ENCODE peak calls at places on chromosomes 7 and 10, in nine cellular contexts. J is ovary, I is spleen, S is IMR-90, O is A549, F is sigmoid colon, T is body of pancreas, K is GM12878, M is gastrocnemius medialis. C is an unnamed sample.

GRCh38 chr7:99125505-99125865 is 18.4 kb downstream of the SMURF1 start:
- DNase-seq in J (no peak), I (no peak), S (no peak), O (no peak), F (no peak), T (no peak), K (no peak), M (no peak), C (no peak)

GRCh38 chr7:94701555-94701973 is 45.6 kb upstream of the SGCE start:
- DNase-seq in J (no peak), I (no peak), S (peak; percentile 52), O (peak; percentile 58), F (no peak), T (no peak), K (no peak), M (no peak), C (no peak)

GRCh38 chr10:89516149-89516832 is 19.1 kb downstream of the SLC16A12 start:
- DNase-seq in J (peak; percentile 75), I (no peak), S (peak; percentile 98), O (peak; percentile 27), F (peak; percentile 80), T (peak; percentile 88), K (no peak), M (no peak), C (no peak)

GRCh38 chr7:78924581-78924980 is 528.9 kb downstream of the MAGI2 start:
- DNase-seq in J (no peak), I (no peak), S (peak; percentile 43), O (peak; percentile 11), F (no peak), T (no peak), K (no peak), M (no peak), C (no peak)

GRCh38 chr7:37942934-37943610 is 22.6 kb downstream of the EPDR1 start:
- DNase-seq in J (peak; percentile 90), I (peak; percentile 76), S (no peak), O (peak; percentile 77), F (peak; percentile 73), T (peak; percentile 93), K (peak; percentile 33), M (peak; percentile 60), C (no peak)

GRCh38 chr7:66769833-66770512 is 29.4 kb downstream of the RABGEF1 start:
- DNase-seq in J (no peak), I (no peak), S (peak; percentile 74), O (no peak), F (no peak), T (no peak), K (no peak), M (no peak), C (no peak)

GRCh38 chr10:70579234-70580002 is 23.1 kb downstream of the PRF1 start:
- DNase-seq in J (no peak), I (no peak), S (no peak), O (no peak), F (peak; percentile 14), T (no peak), K (peak; percentile 48), M (no peak), C (no peak)

GRCh38 chr10:62813453-62813852 is 2.7 kb downstream of the EGR2 start:
- DNase-seq in J (no peak), I (peak; percentile 76), S (no peak), O (no peak), F (no peak), T (no peak), K (no peak), M (no peak), C (no peak)

GRCh38 chr7:28410628-28411578 is 1.4 kb upstream of the CREB5 start:
- DNase-seq in J (peak; percentile 67), I (no peak), S (peak; percentile 90), O (peak; percentile 7), F (peak; percentile 85), T (peak; percentile 18), K (no peak), M (peak; percentile 32), C (no peak)

GRCh38 chr7:157544980-157545680 is 208.3 kb downstream of the DNAJB6 start:
- DNase-seq in J (no peak), I (peak; percentile 48), S (no peak), O (no peak), F (peak; percentile 39), T (no peak), K (no peak), M (no peak), C (no peak)

GRCh38 chr7:24851791-24852190 is 94.5 kb upstream of the GSDME start:
- DNase-seq in J (no peak), I (no peak), S (peak; percentile 79), O (no peak), F (no peak), T (no peak), K (no peak), M (no peak), C (no peak)

GRCh38 chr10:74263996-74264395 is 113.0 kb downstream of the ADK start:
- DNase-seq in J (no peak), I (no peak), S (no peak), O (no peak), F (no peak), T (no peak), K (no peak), M (no peak), C (no peak)

GRCh38 chr10:52451817-52452216 is 137.7 kb downstream of the DKK1 start:
- DNase-seq in J (no peak), I (no peak), S (peak; percentile 76), O (peak; percentile 75), F (no peak), T (no peak), K (no peak), M (no peak), C (no peak)

GRCh38 chr10:83122336-83122735 is 1017.0 kb upstream of the GHITM start:
- DNase-seq in J (no peak), I (no peak), S (no peak), O (no peak), F (no peak), T (no peak), K (no peak), M (no peak), C (no peak)

GRCh38 chr7:50068850-50069551 is 24.0 kb downstream of the ZPBP start:
- DNase-seq in J (peak; percentile 31), I (no peak), S (no peak), O (peak; percentile 3), F (no peak), T (peak; percentile 53), K (peak; percentile 9), M (no peak), C (no peak)

GRCh38 chr10:69884686-69885085 is 83.0 kb downstream of the COL13A1 start:
- DNase-seq in J (no peak), I (no peak), S (no peak), O (no peak), F (no peak), T (no peak), K (no peak), M (no peak), C (no peak)

GRCh38 chr7:44982970-44983369 is 4.2 kb upstream of the MYO1G start:
- DNase-seq in J (no peak), I (peak; percentile 51), S (no peak), O (no peak), F (no peak), T (no peak), K (no peak), M (no peak), C (no peak)

GRCh38 chr7:44985900-44986217 is 7.0 kb upstream of the MYO1G start:
- DNase-seq in J (no peak), I (no peak), S (no peak), O (no peak), F (no peak), T (no peak), K (no peak), M (no peak), C (no peak)

GRCh38 chr7:44983742-44984477 is 5.1 kb upstream of the MYO1G start:
- DNase-seq in J (no peak), I (peak; percentile 53), S (no peak), O (no peak), F (no peak), T (no peak), K (no peak), M (no peak), C (no peak)

GRCh38 chr7:44985033-44985695 is 6.3 kb upstream of the MYO1G start:
- DNase-seq in J (no peak), I (peak; percentile 23), S (no peak), O (no peak), F (no peak), T (no peak), K (no peak), M (no peak), C (no peak)

DNA sequence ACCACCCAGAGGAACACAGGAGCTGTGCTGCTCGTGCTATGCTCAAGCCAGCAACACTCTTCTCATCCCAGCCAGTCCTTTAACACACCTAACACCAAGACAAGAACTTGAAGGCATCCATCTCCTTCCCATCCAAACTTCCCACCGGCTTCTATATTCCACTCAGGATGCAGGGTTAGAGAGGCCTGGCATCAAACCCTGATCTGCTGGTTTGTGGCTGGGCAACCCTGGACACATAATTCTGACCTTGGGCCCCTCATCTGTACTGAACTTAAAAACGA is 5.6 kb upstream of the MYO1G start:
- DNase-seq in J (no peak), I (no peak), S (no peak), O (no peak), F (no peak), T (no peak), K (no peak), M (no peak), C (no peak)
- TF ChIP-seq POLR2A in J (no peak), I (no peak), S (no peak), O (no peak), F (no peak), T (no peak), K (no peak), M (no peak), C (no peak)

GRCh38 chr10:22105270-22105669 is 101.7 kb upstream of the DNAJC1 start:
- DNase-seq in J (no peak), I (no peak), S (no peak), O (no peak), F (no peak), T (no peak), K (no peak), M (no peak), C (no peak)

GRCh38 chr10:22103701-22104100 is 100.2 kb upstream of the DNAJC1 start:
- DNase-seq in J (no peak), I (no peak), S (no peak), O (peak; percentile 14), F (no peak), T (no peak), K (no peak), M (no peak), C (no peak)
- TF ChIP-seq CTCF in J (no peak), I (no peak), S (no peak), O (no peak), F (no peak), T (no peak), K (peak; percentile 39), M (no peak), C (no peak)

DNA sequence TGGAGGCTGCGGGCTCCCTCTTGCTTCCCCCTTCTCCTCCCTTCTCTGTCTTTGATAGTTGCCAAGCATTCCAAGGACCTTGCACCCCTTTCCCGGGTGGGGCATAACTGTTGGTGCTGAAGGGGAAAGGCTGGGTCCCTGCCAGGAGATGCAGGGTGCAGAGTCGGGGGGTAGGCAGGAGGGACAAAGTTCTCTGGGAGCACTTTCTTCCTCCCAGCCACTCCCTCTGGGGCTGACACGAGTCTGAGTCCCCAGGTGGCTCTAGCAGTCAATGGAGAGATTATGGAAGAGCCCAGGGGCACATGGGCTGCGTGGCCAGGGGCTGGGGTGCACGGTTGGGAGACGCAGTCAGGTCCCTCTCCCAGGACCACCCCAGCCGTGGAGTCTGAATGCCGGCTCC is 2.1 kb downstream of the CLDN15 start:
- DNase-seq in J (no peak), I (peak; percentile 66), S (no peak), O (no peak), F (no peak), T (no peak), K (no peak), M (no peak), C (no peak)
- TF ChIP-seq POLR2A in J (no peak), I (no peak), S (no peak), O (no peak), F (no peak), T (no peak), K (no peak), M (no peak), C (no peak)

GRCh38 chr7:73891178-73891885 is 30.4 kb downstream of the TMEM270 start:
- DNase-seq in J (no peak), I (no peak), S (peak; percentile 37), O (peak; percentile 39), F (no peak), T (no peak), K (no peak), M (no peak), C (no peak)
- TF ChIP-seq CTCF in J (no peak), I (no peak), S (peak; percentile 13), O (no peak), F (no peak), T (no peak), K (no peak), M (no peak), C (no peak)